ENCODE peak calls at places on chromosomes 2 and 18, in ten cellular contexts. U, H, C, N, E, T, X, R, L and Z are unnamed samples.

GRCh38 chr2:152894051-152894450 is 175.6 kb downstream of the ARL6IP6 start:
- DNase-seq in C (no peak), E (no peak), H (no peak), N (no peak), L (no peak), U (no peak), T (no peak), X (no peak), R (no peak), Z (no peak)

GRCh38 chr2:61109291-61109690 is 43.6 kb downstream of the SANBR start:
- DNase-seq in C (no peak), X (no peak), L (no peak), T (no peak), E (no peak), H (peak; percentile 48), R (no peak), N (no peak), U (no peak), Z (no peak)

GRCh38 chr2:105385703-105386540 is 12.9 kb downstream of the FHL2 start:
- DNase-seq in H (no peak), E (peak; percentile 29), U (no peak), L (no peak), N (no peak), C (no peak), X (peak; percentile 72), R (no peak), T (no peak), Z (no peak)

GRCh38 chr2:121346886-121347285 is 61.9 kb upstream of the TFCP2L1 start:
- DNase-seq in N (no peak), H (no peak), C (no peak), T (no peak), L (no peak), R (no peak), U (no peak), X (no peak), E (no peak), Z (no peak)

GRCh38 chr18:54878057-54878661 is 49.9 kb downstream of the RAB27B start:
- DNase-seq in U (no peak), R (no peak), X (no peak), E (no peak), N (no peak), L (no peak), H (no peak), T (no peak), C (no peak), Z (no peak)

GRCh38 chr2:236204953-236205352 is 36.8 kb upstream of the GBX2 start:
- DNase-seq in L (no peak), N (no peak), C (no peak), T (no peak), H (no peak), R (no peak), X (no peak), E (no peak), U (no peak), Z (no peak)

GRCh38 chr2:44181648-44182047 is 13.0 kb downstream of the PPM1B start:
- DNase-seq in U (no peak), C (no peak), N (no peak), T (no peak), X (no peak), L (no peak), E (no peak), R (no peak), H (no peak), Z (no peak)

GRCh38 chr18:14747513-14748474 is at the start of gene ANKRD30B:
- DNase-seq in E (no peak), L (no peak), H (no peak), U (no peak), X (no peak), N (no peak), R (peak; percentile 15), C (no peak), T (no peak), Z (no peak)

GRCh38 chr18:1050012-1050657 is 145.5 kb downstream of the ADCYAP1 start:
- DNase-seq in R (no peak), U (no peak), C (no peak), N (no peak), X (no peak), T (peak; percentile 1), H (peak; percentile 34), L (no peak), E (no peak), Z (no peak)

GRCh38 chr18:43919565-43919964 is 642.3 kb upstream of the SYT4 start:
- DNase-seq in R (no peak), N (no peak), X (no peak), U (no peak), C (no peak), T (no peak), H (no peak), E (no peak), L (no peak), Z (no peak)

GRCh38 chr18:74278058-74278457 is 13.7 kb downstream of the CYB5A start:
- DNase-seq in H (no peak), U (no peak), L (no peak), T (no peak), X (no peak), N (no peak), C (no peak), R (no peak), E (no peak), Z (no peak)

GRCh38 chr18:76691800-76692199 is 130.6 kb upstream of the ZNF236 start:
- DNase-seq in R (no peak), C (no peak), T (no peak), N (no peak), L (no peak), X (no peak), U (no peak), E (no peak), H (peak; percentile 16), Z (peak; percentile 39)

GRCh38 chr2:140988597-140988996 is 1142.2 kb downstream of the LRP1B start:
- DNase-seq in L (no peak), U (no peak), C (peak; percentile 10), X (no peak), N (no peak), H (peak; percentile 5), R (no peak), E (no peak), T (no peak), Z (no peak)

GRCh38 chr2:109415460-109416004 is 198.2 kb downstream of the SEPTIN10 start:
- DNase-seq in U (no peak), T (no peak), C (no peak), L (no peak), X (no peak), E (no peak), N (no peak), R (no peak), H (no peak), Z (no peak)

GRCh38 chr2:237152361-237152760 is 66.7 kb downstream of the COPS8 start:
- DNase-seq in N (no peak), T (no peak), L (no peak), R (no peak), E (no peak), C (no peak), H (no peak), X (no peak), U (no peak), Z (no peak)

GRCh38 chr18:58603365-58604067 is 25.4 kb downstream of the ALPK2 start:
- DNase-seq in R (no peak), H (no peak), N (no peak), T (no peak), E (no peak), X (no peak), U (no peak), C (no peak), L (no peak), Z (no peak)

GRCh38 chr2:129922571-129923264 is 56.7 kb upstream of the RAB6C start:
- DNase-seq in H (no peak), N (peak; percentile 34), E (no peak), T (no peak), X (no peak), L (no peak), U (peak; percentile 21), R (no peak), C (no peak), Z (no peak)

GRCh38 chr2:19536136-19536535 is 177.7 kb upstream of the OSR1 start:
- DNase-seq in C (no peak), X (no peak), T (no peak), E (no peak), L (no peak), H (peak; percentile 90), R (no peak), U (no peak), N (no peak), Z (no peak)

GRCh38 chr18:46815661-46816060 is 58.8 kb upstream of the ST8SIA5 start:
- DNase-seq in L (no peak), H (no peak), U (no peak), E (no peak), T (no peak), N (no peak), C (no peak), R (no peak), X (no peak), Z (no peak)

GRCh38 chr2:119240311-119241204 is 16.9 kb downstream of the STEAP3 start:
- DNase-seq in N (peak; percentile 97), L (no peak), U (peak; percentile 70), X (peak; percentile 70), R (no peak), H (peak; percentile 77), T (no peak), C (no peak), E (peak; percentile 85), Z (no peak)

GRCh38 chr2:36650031-36650430 is 46.5 kb upstream of the VIT start:
- DNase-seq in X (peak; percentile 57), H (peak; percentile 87), U (no peak), N (no peak), E (no peak), L (no peak), R (no peak), C (peak; percentile 49), T (peak; percentile 58), Z (no peak)

GRCh38 chr2:231708773-231709635 is 679 bp downstream of the PTMA start:
- DNase-seq in U (no peak), E (no peak), L (no peak), T (no peak), X (peak; percentile 57), R (peak; percentile 58), C (no peak), H (peak; percentile 32), N (no peak), Z (no peak)

GRCh38 chr2:215876139-215876936 is 137.0 kb downstream of the MREG start:
- DNase-seq in N (no peak), T (no peak), L (no peak), C (no peak), H (no peak), E (no peak), X (no peak), U (no peak), R (no peak), Z (no peak)

GRCh38 chr2:238888781-238889180 is 40.9 kb downstream of the TWIST2 start:
- DNase-seq in C (no peak), T (no peak), R (no peak), U (no peak), H (no peak), X (no peak), E (no peak), L (no peak), N (no peak), Z (no peak)

GRCh38 chr2:7044253-7045250 is 127.3 kb downstream of the RNF144A start:
- DNase-seq in H (peak; percentile 28), N (no peak), L (peak; percentile 39), E (peak; percentile 86), C (peak; percentile 36), R (peak; percentile 66), U (peak; percentile 76), T (peak; percentile 26), X (peak; percentile 72), Z (no peak)

GRCh38 chr2:226891780-226892590 is 56.1 kb downstream of the RHBDD1 start:
- DNase-seq in H (peak; percentile 59), U (no peak), X (no peak), E (no peak), C (peak; percentile 90), L (no peak), T (peak; percentile 78), N (no peak), R (no peak), Z (peak; percentile 82)

GRCh38 chr2:118763797-118764196 is 83.7 kb downstream of the EN1 start:
- DNase-seq in X (no peak), N (no peak), L (no peak), R (peak; percentile 31), T (no peak), U (no peak), H (peak; percentile 16), C (no peak), E (no peak), Z (no peak)

GRCh38 chr2:168145011-168145410 is 102.4 kb downstream of the STK39 start:
- DNase-seq in E (no peak), R (no peak), U (no peak), C (no peak), L (no peak), X (no peak), T (no peak), N (no peak), H (no peak), Z (no peak)